ENCODE peak calls at places on chromosomes 13 and 19, in six cellular contexts. J is stimulated activated CD4-positive, alpha-beta T cell treated with anti-CD3 and anti-CD28 coated beads, Interleukin-15, amount 100 ng/mL, for 24 hours; W is activated CD4-positive, alpha-beta T cell treated with anti-CD3 and anti-CD28 coated beads, Interleukin-2, amount 10 ng/mL, durations not matched to agents 7 days and 5 days; T is EH; F is glutamatergic neuron; P is ascending aorta. G is an unnamed sample.

GRCh38 chr13:59890064-59890463 is 273.7 kb downstream of the DIAPH3 start:
- DNase-seq in J (no peak), W (no peak), T (peak), F (peak), P (no peak), G (no peak)

GRCh38 chr13:29457299-29457698 is 138.2 kb downstream of the SLC7A1 start:
- DNase-seq in J (no peak), W (no peak), T (peak), F (no peak), P (no peak), G (peak)

GRCh38 chr13:85241045-85241444 is 558.2 kb downstream of the SLITRK6 start:
- DNase-seq in J (no peak), W (no peak), T (peak), F (no peak), P (no peak), G (peak)

GRCh38 chr19:15247107-15248014 is 15.1 kb upstream of the EPHX3 start:
- DNase-seq in J (no peak), W (no peak), T (no peak), F (no peak), P (no peak), G (no peak)

GRCh38 chr13:102999498-102999897 is 66.7 kb downstream of the SLC10A2 start:
- DNase-seq in J (no peak), W (no peak), T (no peak), F (no peak), P (no peak), G (no peak)

GRCh38 chr19:29753190-29753933 is 38.3 kb upstream of the C19orf12 start:
- DNase-seq in J (no peak), W (no peak), T (no peak), F (no peak), P (no peak), G (no peak)

GRCh38 chr19:1355974-1356865 is 27.5 kb upstream of the NDUFS7 start:
- DNase-seq in J (no peak), W (no peak), T (peak), F (no peak), P (no peak), G (no peak)

GRCh38 chr13:98108330-98108729 is 34.6 kb upstream of the FARP1 start:
- DNase-seq in J (no peak), W (no peak), T (peak), F (no peak), P (no peak), G (no peak)

GRCh38 chr13:71524245-71525002 is 342.6 kb downstream of the DACH1 start:
- DNase-seq in J (no peak), W (no peak), T (no peak), F (no peak), P (no peak), G (no peak)

GRCh38 chr13:112222971-112223370 is 153.2 kb upstream of the SPACA7 start:
- DNase-seq in J (no peak), W (no peak), T (no peak), F (no peak), P (no peak), G (no peak)

GRCh38 chr13:35157143-35157755 is 215.2 kb downstream of the NBEA start:
- DNase-seq in J (peak), W (peak), T (peak), F (no peak), P (no peak), G (peak)

GRCh38 chr13:22076658-22077057 is 405.8 kb downstream of the FGF9 start:
- DNase-seq in J (no peak), W (no peak), T (no peak), F (no peak), P (no peak), G (no peak)

GRCh38 chr13:51770681-51771417 is 33.1 kb downstream of the DHRS12 start:
- DNase-seq in J (no peak), W (no peak), T (no peak), F (no peak), P (no peak), G (no peak)

GRCh38 chr13:37413161-37413560 is 185.4 kb downstream of the POSTN start:
- DNase-seq in J (no peak), W (no peak), T (no peak), F (no peak), P (no peak), G (no peak)

GRCh38 chr13:78589206-78589605 is 14.1 kb downstream of the POU4F1 start:
- DNase-seq in J (no peak), W (no peak), T (peak), F (no peak), P (no peak), G (no peak)

G was measured in SW 1271.